ENCODE peak calls at places on chromosomes 3 and 15, in five cellular contexts. One of them, this sample, is unnamed.

GRCh38 chr3:64267774-64268604 is 42.7 kb upstream of the PRICKLE2 start:
- DNase-seq in esophagus muscularis mucosa: peak
- DNase-seq in uterus: peak
- DNase-seq in cardiac fibroblast: peak
- DNase-seq in neural crest cell: peak
- DNase-seq in this sample: no peak

GRCh38 chr15:48250640-48251076 is 44.6 kb downstream of the SLC12A1 start:
- DNase-seq in neural crest cell: peak
- DNase-seq in uterus: no peak
- DNase-seq in esophagus muscularis mucosa: no peak
- DNase-seq in cardiac fibroblast: peak
- DNase-seq in this sample: no peak

GRCh38 chr3:67418539-67419529 is 235.6 kb downstream of the SUCLG2 start:
- DNase-seq in esophagus muscularis mucosa: no peak
- DNase-seq in cardiac fibroblast: peak
- DNase-seq in uterus: no peak
- DNase-seq in neural crest cell: no peak
- DNase-seq in this sample: no peak

GRCh38 chr15:85642693-85643058 is 152.0 kb downstream of the KLHL25 start:
- DNase-seq in cardiac fibroblast: peak
- DNase-seq in esophagus muscularis mucosa: no peak
- DNase-seq in neural crest cell: no peak
- DNase-seq in uterus: peak
- DNase-seq in this sample: no peak

GRCh38 chr15:31510003-31510402 is 183.4 kb downstream of the KLF13 start:
- DNase-seq in cardiac fibroblast: no peak
- DNase-seq in neural crest cell: no peak
- DNase-seq in esophagus muscularis mucosa: no peak
- DNase-seq in uterus: no peak
- DNase-seq in this sample: peak

GRCh38 chr15:82789491-82789890 is 16.4 kb downstream of the FSD2 start:
- DNase-seq in cardiac fibroblast: no peak
- DNase-seq in uterus: no peak
- DNase-seq in esophagus muscularis mucosa: no peak
- DNase-seq in neural crest cell: no peak
- DNase-seq in this sample: peak

GRCh38 chr3:59559721-59560514 is 510.1 kb upstream of the CFAP20DC start:
- DNase-seq in cardiac fibroblast: peak
- DNase-seq in uterus: no peak
- DNase-seq in esophagus muscularis mucosa: peak
- DNase-seq in neural crest cell: no peak
- DNase-seq in this sample: no peak

GRCh38 chr15:92611995-92612745 is 43.4 kb downstream of the FAM174B start:
- DNase-seq in cardiac fibroblast: peak
- DNase-seq in neural crest cell: no peak
- DNase-seq in esophagus muscularis mucosa: no peak
- DNase-seq in uterus: no peak
- DNase-seq in this sample: no peak

GRCh38 chr3:192409203-192409837 is 318.0 kb downstream of the FGF12 start:
- DNase-seq in esophagus muscularis mucosa: no peak
- DNase-seq in neural crest cell: peak
- DNase-seq in uterus: no peak
- DNase-seq in cardiac fibroblast: peak
- DNase-seq in this sample: no peak

GRCh38 chr3:126358038-126358815 is 1.0 kb upstream of the KLF15 start:
- DNase-seq in neural crest cell: no peak
- DNase-seq in esophagus muscularis mucosa: no peak
- DNase-seq in cardiac fibroblast: peak
- DNase-seq in uterus: no peak
- DNase-seq in this sample: no peak

GRCh38 chr15:97061392-97061791 is 730.9 kb downstream of the NR2F2 start:
- DNase-seq in esophagus muscularis mucosa: no peak
- DNase-seq in uterus: no peak
- DNase-seq in neural crest cell: no peak
- DNase-seq in cardiac fibroblast: no peak
- DNase-seq in this sample: no peak

GRCh38 chr3:11185564-11186317 is 31.4 kb downstream of the HRH1 start:
- DNase-seq in esophagus muscularis mucosa: peak
- DNase-seq in uterus: peak
- DNase-seq in cardiac fibroblast: peak
- DNase-seq in neural crest cell: no peak
- DNase-seq in this sample: no peak

GRCh38 chr15:25849431-25849921 is 13.7 kb downstream of the ATP10A start:
- DNase-seq in uterus: no peak
- DNase-seq in neural crest cell: no peak
- DNase-seq in esophagus muscularis mucosa: no peak
- DNase-seq in cardiac fibroblast: peak
- DNase-seq in this sample: no peak

GRCh38 chr3:136856665-136857064 is 5.3 kb upstream of the NCK1 start:
- DNase-seq in uterus: no peak
- DNase-seq in cardiac fibroblast: no peak
- DNase-seq in esophagus muscularis mucosa: no peak
- DNase-seq in neural crest cell: no peak
- DNase-seq in this sample: no peak

GRCh38 chr3:20572473-20572872 is 386.5 kb upstream of the SGO1 start:
- DNase-seq in neural crest cell: no peak
- DNase-seq in esophagus muscularis mucosa: no peak
- DNase-seq in uterus: no peak
- DNase-seq in cardiac fibroblast: no peak
- DNase-seq in this sample: no peak

GRCh38 chr3:136577791-136578190 is 174.4 kb downstream of the STAG1 start:
- DNase-seq in cardiac fibroblast: peak
- DNase-seq in uterus: no peak
- DNase-seq in neural crest cell: no peak
- DNase-seq in esophagus muscularis mucosa: no peak
- DNase-seq in this sample: no peak

GRCh38 chr3:193899001-193899400 is 236.9 kb upstream of the HES1 start:
- DNase-seq in cardiac fibroblast: no peak
- DNase-seq in uterus: no peak
- DNase-seq in neural crest cell: no peak
- DNase-seq in esophagus muscularis mucosa: no peak
- DNase-seq in this sample: no peak

GRCh38 chr3:157311633-157312365 is 124.9 kb upstream of the PTX3 start:
- DNase-seq in neural crest cell: no peak
- DNase-seq in esophagus muscularis mucosa: no peak
- DNase-seq in cardiac fibroblast: peak
- DNase-seq in uterus: no peak
- DNase-seq in this sample: no peak

GRCh38 chr15:57165992-57166391 is 210.3 kb upstream of the CGNL1 start:
- DNase-seq in esophagus muscularis mucosa: no peak
- DNase-seq in cardiac fibroblast: peak
- DNase-seq in uterus: no peak
- DNase-seq in neural crest cell: no peak
- DNase-seq in this sample: no peak

GRCh38 chr15:61282661-61283060 is 53.6 kb upstream of the RORA start:
- DNase-seq in neural crest cell: no peak
- DNase-seq in uterus: no peak
- DNase-seq in esophagus muscularis mucosa: no peak
- DNase-seq in cardiac fibroblast: no peak
- DNase-seq in this sample: no peak

GRCh38 chr15:40354408-40355171 is 3.4 kb upstream of the DISP2 start:
- DNase-seq in esophagus muscularis mucosa: no peak
- DNase-seq in cardiac fibroblast: peak
- DNase-seq in neural crest cell: no peak
- DNase-seq in uterus: no peak
- DNase-seq in this sample: no peak
- TF ChIP-seq CTCF in esophagus muscularis mucosa: peak
- TF ChIP-seq CTCF in cardiac fibroblast: peak
- TF ChIP-seq CTCF in neural crest cell: peak
- TF ChIP-seq CTCF in uterus: peak
- TF ChIP-seq CTCF in this sample: peak

GRCh38 chr3:142981108-142981507 is 17.6 kb upstream of the PAQR9 start:
- DNase-seq in esophagus muscularis mucosa: no peak
- DNase-seq in cardiac fibroblast: no peak
- DNase-seq in uterus: no peak
- DNase-seq in neural crest cell: no peak
- DNase-seq in this sample: no peak
- TF ChIP-seq CTCF in esophagus muscularis mucosa: no peak
- TF ChIP-seq CTCF in cardiac fibroblast: no peak
- TF ChIP-seq CTCF in uterus: no peak
- TF ChIP-seq CTCF in neural crest cell: no peak
- TF ChIP-seq CTCF in this sample: no peak

DNA sequence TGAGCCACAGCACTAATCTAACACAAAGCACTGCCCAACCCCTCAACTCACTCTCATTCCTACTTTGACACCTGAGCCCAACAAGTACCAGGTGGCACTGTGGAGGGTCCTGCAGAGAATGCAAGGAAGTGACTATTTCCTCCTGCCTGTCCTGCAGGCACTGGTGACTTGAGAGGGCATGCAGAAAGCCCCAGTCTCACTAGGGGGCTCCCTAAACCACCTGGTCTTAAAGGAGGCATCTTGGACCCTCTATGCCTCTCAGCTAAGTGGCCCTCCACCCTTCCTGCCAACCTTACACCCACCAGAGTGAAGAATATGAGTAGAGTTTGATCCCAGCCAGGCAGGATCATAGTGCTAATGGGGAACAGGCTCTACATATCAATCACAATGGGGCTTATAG is 15.2 kb downstream of the TRAIP start:
- DNase-seq in neural crest cell: peak
- DNase-seq in cardiac fibroblast: peak
- DNase-seq in esophagus muscularis mucosa: no peak
- DNase-seq in uterus: no peak
- DNase-seq in this sample: no peak
- TF ChIP-seq CTCF in neural crest cell: peak
- TF ChIP-seq CTCF in cardiac fibroblast: peak
- TF ChIP-seq CTCF in esophagus muscularis mucosa: peak
- TF ChIP-seq CTCF in uterus: no peak
- TF ChIP-seq CTCF in this sample: peak

DNA sequence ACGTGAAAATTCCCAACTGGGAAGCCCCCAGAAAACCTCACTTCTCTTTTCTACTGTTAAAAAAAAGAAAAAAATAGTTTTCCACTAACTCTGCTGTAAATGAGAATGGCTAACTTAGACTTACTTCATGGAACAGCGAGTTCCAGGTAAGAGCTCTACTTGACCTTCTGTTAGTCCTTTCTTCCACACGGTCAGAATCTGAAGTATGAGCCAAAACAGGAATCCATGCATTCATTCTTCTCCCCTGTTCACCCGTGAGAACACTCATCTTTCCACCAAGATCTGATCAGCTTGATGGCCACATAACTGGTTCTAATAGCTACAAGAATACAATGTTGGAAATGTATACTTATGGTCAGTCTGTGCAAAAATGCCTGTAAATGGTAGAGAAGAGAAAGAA is 17.8 kb upstream of the CSTA start:
- DNase-seq in esophagus muscularis mucosa: no peak
- DNase-seq in uterus: no peak
- DNase-seq in cardiac fibroblast: no peak
- DNase-seq in neural crest cell: no peak
- DNase-seq in this sample: no peak
- TF ChIP-seq CTCF in esophagus muscularis mucosa: no peak
- TF ChIP-seq CTCF in uterus: no peak
- TF ChIP-seq CTCF in cardiac fibroblast: no peak
- TF ChIP-seq CTCF in neural crest cell: no peak
- TF ChIP-seq CTCF in this sample: no peak

GRCh38 chr3:144687862-144688261 is 716.2 kb downstream of the DIPK2A start:
- DNase-seq in uterus: no peak
- DNase-seq in esophagus muscularis mucosa: no peak
- DNase-seq in neural crest cell: no peak
- DNase-seq in cardiac fibroblast: peak
- DNase-seq in this sample: no peak
- TF ChIP-seq CTCF in uterus: no peak
- TF ChIP-seq CTCF in esophagus muscularis mucosa: no peak
- TF ChIP-seq CTCF in neural crest cell: no peak
- TF ChIP-seq CTCF in cardiac fibroblast: no peak
- TF ChIP-seq CTCF in this sample: no peak

DNA sequence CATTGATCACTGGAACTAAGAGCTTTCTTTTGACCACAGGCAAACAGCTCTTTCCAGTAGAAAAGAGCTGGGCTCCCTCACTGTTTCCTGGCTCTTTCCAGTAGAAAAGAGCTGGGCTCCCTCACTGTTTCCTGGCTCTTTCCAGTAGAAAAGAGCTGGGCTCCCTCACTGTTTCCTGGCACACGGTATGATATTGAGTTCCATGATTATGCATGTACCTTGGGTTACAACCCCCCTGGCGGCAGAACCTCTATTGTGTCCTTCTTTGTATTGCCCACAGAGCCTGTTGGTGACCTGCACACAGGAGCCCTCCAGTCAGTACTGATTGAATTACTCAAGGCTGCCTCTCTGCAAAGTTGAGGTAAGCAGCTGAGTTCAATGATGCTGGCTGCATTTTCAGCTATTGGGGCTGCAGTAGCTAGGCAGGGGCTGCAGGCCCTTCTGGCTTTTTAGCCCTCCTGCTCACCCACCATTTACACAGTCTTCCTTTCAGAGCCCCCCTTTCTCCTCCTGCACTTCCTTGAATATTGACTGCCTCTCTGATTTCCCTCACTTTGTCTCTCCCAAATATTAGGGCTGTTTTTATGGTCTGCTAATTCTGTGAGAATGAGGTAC is 10.2 kb downstream of the ACKR2 start:
- DNase-seq in cardiac fibroblast: no peak
- DNase-seq in esophagus muscularis mucosa: no peak
- DNase-seq in neural crest cell: no peak
- DNase-seq in uterus: no peak
- DNase-seq in this sample: no peak
- TF ChIP-seq CTCF in cardiac fibroblast: no peak
- TF ChIP-seq CTCF in esophagus muscularis mucosa: no peak
- TF ChIP-seq CTCF in neural crest cell: peak
- TF ChIP-seq CTCF in uterus: no peak
- TF ChIP-seq CTCF in this sample: no peak

GRCh38 chr3:190017575-190018288 is 103.0 kb downstream of the P3H2 start:
- DNase-seq in cardiac fibroblast: peak
- DNase-seq in esophagus muscularis mucosa: no peak
- DNase-seq in uterus: no peak
- DNase-seq in neural crest cell: no peak
- DNase-seq in this sample: no peak
- TF ChIP-seq CTCF in cardiac fibroblast: peak
- TF ChIP-seq CTCF in esophagus muscularis mucosa: peak
- TF ChIP-seq CTCF in uterus: peak
- TF ChIP-seq CTCF in neural crest cell: peak
- TF ChIP-seq CTCF in this sample: peak

DNA sequence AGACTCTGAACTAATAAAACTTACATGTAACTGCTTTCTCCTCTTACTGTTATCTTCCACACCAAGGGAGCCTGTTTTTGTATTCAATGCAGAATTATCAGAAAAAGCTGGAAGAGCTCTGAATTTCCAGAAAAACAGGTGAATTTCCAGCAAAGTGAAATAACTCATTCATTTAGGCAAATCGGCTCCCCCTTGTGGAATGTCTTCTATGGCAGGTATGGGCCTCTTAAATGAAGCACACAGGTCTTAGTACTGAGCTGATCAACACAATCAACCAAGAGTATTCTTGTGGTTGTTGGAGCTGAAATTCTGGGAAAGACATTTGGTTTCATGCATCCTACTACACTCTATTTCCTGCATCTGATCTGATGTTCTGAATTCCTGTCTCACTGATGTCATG is 31.0 kb upstream of the PTPRG start:
- DNase-seq in uterus: no peak
- DNase-seq in cardiac fibroblast: peak
- DNase-seq in neural crest cell: no peak
- DNase-seq in esophagus muscularis mucosa: no peak
- DNase-seq in this sample: no peak
- TF ChIP-seq CTCF in uterus: peak
- TF ChIP-seq CTCF in cardiac fibroblast: peak
- TF ChIP-seq CTCF in neural crest cell: peak
- TF ChIP-seq CTCF in esophagus muscularis mucosa: peak
- TF ChIP-seq CTCF in this sample: peak

GRCh38 chr15:89749059-89749458 is 2.0 kb downstream of the MESP1 start:
- DNase-seq in esophagus muscularis mucosa: no peak
- DNase-seq in neural crest cell: no peak
- DNase-seq in cardiac fibroblast: no peak
- DNase-seq in uterus: no peak
- DNase-seq in this sample: no peak
- TF ChIP-seq CTCF in esophagus muscularis mucosa: no peak
- TF ChIP-seq CTCF in neural crest cell: no peak
- TF ChIP-seq CTCF in cardiac fibroblast: no peak
- TF ChIP-seq CTCF in uterus: no peak
- TF ChIP-seq CTCF in this sample: no peak

GRCh38 chr3:110180733-110181132 is 843.4 kb upstream of the DPPA4 start:
- DNase-seq in uterus: peak
- DNase-seq in esophagus muscularis mucosa: no peak
- DNase-seq in neural crest cell: no peak
- DNase-seq in cardiac fibroblast: peak
- DNase-seq in this sample: no peak
- TF ChIP-seq CTCF in uterus: no peak
- TF ChIP-seq CTCF in esophagus muscularis mucosa: no peak
- TF ChIP-seq CTCF in neural crest cell: no peak
- TF ChIP-seq CTCF in cardiac fibroblast: no peak
- TF ChIP-seq CTCF in this sample: no peak

This sample was measured in osteocyte.